ENCODE peak calls at places on chromosomes 12 and 14, in five cellular contexts. J is epithelial cell of prostate, A is fibroblast of pulmonary artery, Q is gastrocnemius medialis, C is NCI-H524 treated with DMSO at 0.1 percent for 48 hours. I is an unnamed sample.

GRCh38 chr12:124392271-124392990 is 97.5 kb downstream of the RFLNA start:
- DNase-seq in J (no peak), A (peak; percentile 39), Q (no peak), C (no peak), I (no peak)

GRCh38 chr14:72568296-72568992 is 325.5 kb downstream of the DPF3 start:
- DNase-seq in J (no peak), A (no peak), Q (no peak), C (no peak), I (no peak)

GRCh38 chr12:124722871-124723270 is 140.8 kb downstream of the SCARB1 start:
- DNase-seq in J (no peak), A (no peak), Q (no peak), C (no peak), I (no peak)

GRCh38 chr12:121781751-121782615 is 11.5 kb downstream of the RHOF start:
- DNase-seq in J (no peak), A (no peak), Q (no peak), C (no peak), I (no peak)

GRCh38 chr14:81147140-81147897 is 73.4 kb downstream of the GTF2A1 start:
- DNase-seq in J (no peak), A (no peak), Q (no peak), C (no peak), I (no peak)

GRCh38 chr14:54353266-54353665 is 43.5 kb upstream of the CDKN3 start:
- DNase-seq in J (no peak), A (no peak), Q (no peak), C (no peak), I (no peak)

GRCh38 chr12:58833844-58834243 is 86.5 kb downstream of the LRIG3 start:
- DNase-seq in J (no peak), A (no peak), Q (no peak), C (no peak), I (peak; percentile 7)

GRCh38 chr12:93645702-93646101 is 31.5 kb upstream of the CRADD start:
- DNase-seq in J (no peak), A (peak; percentile 30), Q (no peak), C (no peak), I (no peak)

GRCh38 chr12:13000935-13001724 is 1.1 kb upstream of the HEBP1 start:
- DNase-seq in J (no peak), A (peak; percentile 55), Q (peak; percentile 20), C (no peak), I (peak; percentile 74)

GRCh38 chr12:132489078-132489601 is 811 bp upstream of the FBRSL1 start:
- DNase-seq in J (no peak), A (no peak), Q (no peak), C (no peak), I (no peak)

GRCh38 chr14:103084021-103084919 is at the start of gene LBHD2:
- DNase-seq in J (no peak), A (no peak), Q (no peak), C (no peak), I (no peak)

GRCh38 chr12:122842505-122843405 is 7.5 kb downstream of the HIP1R start:
- DNase-seq in J (no peak), A (no peak), Q (no peak), C (no peak), I (no peak)

GRCh38 chr14:37901978-37902377 is 305.7 kb upstream of the SSTR1 start:
- DNase-seq in J (no peak), A (no peak), Q (peak; percentile 50), C (no peak), I (no peak)

GRCh38 chr14:68486809-68487208 is 306.1 kb downstream of the ZFP36L1 start:
- DNase-seq in J (no peak), A (no peak), Q (no peak), C (no peak), I (no peak)

GRCh38 chr14:61480704-61481285 is 159.4 kb downstream of the PRKCH start:
- DNase-seq in J (no peak), A (no peak), Q (no peak), C (no peak), I (no peak)

GRCh38 chr14:29663281-29663801 is 264.3 kb downstream of the PRKD1 start:
- DNase-seq in J (no peak), A (peak; percentile 50), Q (no peak), C (no peak), I (no peak)

GRCh38 chr12:79858518-79858917 is 76.4 kb downstream of the PPP1R12A start:
- DNase-seq in J (no peak), A (peak; percentile 48), Q (no peak), C (no peak), I (no peak)

GRCh38 chr12:76571256-76571655 is 11.7 kb upstream of the OSBPL8 start:
- DNase-seq in J (no peak), A (no peak), Q (no peak), C (no peak), I (no peak)

GRCh38 chr12:114625294-114625851 is 58.6 kb downstream of the TBX3 start:
- DNase-seq in J (no peak), A (peak; percentile 75), Q (no peak), C (no peak), I (peak; percentile 65)

GRCh38 chr14:99655521-99655920 is 10.6 kb downstream of the HHIPL1 start:
- DNase-seq in J (no peak), A (peak; percentile 54), Q (no peak), C (no peak), I (no peak)

GRCh38 chr12:31507966-31508365 is 83.0 kb downstream of the DENND5B start:
- DNase-seq in J (no peak), A (peak; percentile 54), Q (no peak), C (no peak), I (no peak)

GRCh38 chr14:61837336-61838229 is 75.4 kb downstream of the SNAPC1 start:
- DNase-seq in J (peak; percentile 18), A (peak; percentile 90), Q (peak; percentile 56), C (peak; percentile 20), I (peak; percentile 60)

GRCh38 chr12:124745891-124746570 is 117.6 kb downstream of the SCARB1 start:
- DNase-seq in J (no peak), A (peak; percentile 98), Q (peak; percentile 91), C (peak; percentile 70), I (peak; percentile 92)

GRCh38 chr12:80272516-80272915 is 171.5 kb upstream of the PTPRQ start:
- DNase-seq in J (no peak), A (no peak), Q (no peak), C (no peak), I (no peak)

GRCh38 chr14:93033983-93034670 is 81.6 kb downstream of the ITPK1 start:
- DNase-seq in J (no peak), A (no peak), Q (no peak), C (no peak), I (no peak)

GRCh38 chr14:99395904-99396530 is 84.6 kb downstream of the SETD3 start:
- DNase-seq in J (no peak), A (peak; percentile 24), Q (no peak), C (no peak), I (peak; percentile 59)

GRCh38 chr14:24710403-24711063 is 76.5 kb upstream of the GZMB start:
- DNase-seq in J (no peak), A (peak; percentile 75), Q (peak; percentile 19), C (peak; percentile 38), I (peak; percentile 35)

GRCh38 chr14:73244541-73244940 is 7.2 kb downstream of the PAPLN start:
- DNase-seq in J (no peak), A (no peak), Q (no peak), C (no peak), I (no peak)

GRCh38 chr12:68100241-68100640 is 59.3 kb downstream of the IFNG start:
- DNase-seq in J (peak; percentile 51), A (no peak), Q (no peak), C (no peak), I (no peak)

GRCh38 chr12:69161835-69162234 is 77.5 kb upstream of the CPSF6 start:
- DNase-seq in J (no peak), A (peak; percentile 18), Q (no peak), C (no peak), I (no peak)

GRCh38 chr12:52209321-52209720 is 17.5 kb upstream of the KRT80 start:
- DNase-seq in J (no peak), A (no peak), Q (peak; percentile 11), C (no peak), I (no peak)

GRCh38 chr12:122389677-122390076 is 32.8 kb downstream of the CLIP1 start:
- DNase-seq in J (no peak), A (no peak), Q (no peak), C (no peak), I (no peak)

GRCh38 chr12:57123813-57124212 is 4.5 kb upstream of the LRP1 start:
- DNase-seq in J (no peak), A (no peak), Q (no peak), C (no peak), I (no peak)

GRCh38 chr12:101642115-101643067 is 47.6 kb downstream of the MYBPC1 start:
- DNase-seq in J (no peak), A (no peak), Q (peak; percentile 29), C (no peak), I (no peak)

GRCh38 chr14:54173782-54174181 is 217.2 kb upstream of the BMP4 start:
- DNase-seq in J (no peak), A (no peak), Q (no peak), C (no peak), I (no peak)

GRCh38 chr14:51468523-51468922 is 183.2 kb upstream of the FRMD6 start:
- DNase-seq in J (no peak), A (no peak), Q (no peak), C (no peak), I (no peak)

GRCh38 chr14:56598519-56598918 is 18.9 kb downstream of the TMEM260 start:
- DNase-seq in J (no peak), A (no peak), Q (no peak), C (no peak), I (no peak)

I was measured in SW480.